ENCODE peak calls at places on chromosome 12, in six cellular contexts. T is HCT116, L is GM23248, X is OCI-LY7, O is SK-N-SH, U is PC-3. E is an unnamed sample.

GRCh38 chr12:93657076-93657475 is 20.1 kb upstream of the CRADD start:
- DNase-seq in T (no peak), L (no peak), X (no peak), O (no peak), U (no peak), E (no peak)

GRCh38 chr12:4118017-4118510 is 155.5 kb upstream of the CCND2 start:
- DNase-seq in T (no peak), L (peak; percentile 37), X (peak; percentile 74), O (no peak), U (no peak), E (no peak)

GRCh38 chr12:54147186-54147585 is 41.6 kb downstream of the SMUG1 start:
- DNase-seq in T (no peak), L (peak; percentile 72), X (no peak), O (no peak), U (no peak), E (no peak)

GRCh38 chr12:93784339-93785086 is 107.3 kb downstream of the CRADD start:
- DNase-seq in T (peak; percentile 41), L (peak; percentile 61), X (no peak), O (peak; percentile 44), U (peak; percentile 79), E (no peak)

GRCh38 chr12:193282-193681 is 20.7 kb downstream of the SLC6A12 start:
- DNase-seq in T (no peak), L (no peak), X (no peak), O (no peak), U (no peak), E (no peak)

GRCh38 chr12:31118347-31118830 is 44.7 kb downstream of the DDX11 start:
- DNase-seq in T (no peak), L (no peak), X (peak; percentile 57), O (peak; percentile 72), U (no peak), E (peak; percentile 66)

GRCh38 chr12:69405466-69405865 is 45.9 kb downstream of the YEATS4 start:
- DNase-seq in T (peak; percentile 84), L (peak; percentile 97), X (no peak), O (no peak), U (peak; percentile 94), E (no peak)

GRCh38 chr12:5655120-5655519 is 223.2 kb downstream of the NTF3 start:
- DNase-seq in T (no peak), L (no peak), X (no peak), O (no peak), U (no peak), E (no peak)

GRCh38 chr12:98485792-98486347 is 29.5 kb upstream of the TMPO start:
- DNase-seq in T (no peak), L (no peak), X (no peak), O (peak; percentile 21), U (no peak), E (no peak)

GRCh38 chr12:79537675-79538074 is 153.1 kb downstream of the PAWR start:
- DNase-seq in T (no peak), L (no peak), X (no peak), O (no peak), U (no peak), E (no peak)

GRCh38 chr12:1338483-1339177 is 255.8 kb downstream of the FBXL14 start:
- DNase-seq in T (no peak), L (no peak), X (no peak), O (no peak), U (no peak), E (no peak)

GRCh38 chr12:80166751-80167150 is 67.4 kb downstream of the OTOGL start:
- DNase-seq in T (no peak), L (no peak), X (no peak), O (no peak), U (no peak), E (no peak)

GRCh38 chr12:32235251-32235650 is 128.6 kb downstream of the BICD1 start:
- DNase-seq in T (no peak), L (no peak), X (peak; percentile 52), O (no peak), U (no peak), E (no peak)

GRCh38 chr12:108346022-108346633 is 7.0 kb upstream of the CMKLR1 start:
- DNase-seq in T (no peak), L (no peak), X (no peak), O (no peak), U (no peak), E (peak; percentile 28)

GRCh38 chr12:69578283-69578682 is 7.0 kb upstream of the CCT2 start:
- DNase-seq in T (no peak), L (no peak), X (no peak), O (no peak), U (no peak), E (no peak)

GRCh38 chr12:3809357-3810015 is 56.6 kb upstream of the CRACR2A start:
- DNase-seq in T (no peak), L (no peak), X (no peak), O (no peak), U (peak; percentile 13), E (no peak)

GRCh38 chr12:23810327-23810902 is 139.1 kb downstream of the SOX5 start:
- DNase-seq in T (no peak), L (no peak), X (no peak), O (peak; percentile 9), U (no peak), E (no peak)

GRCh38 chr12:9214536-9214935 is 6.3 kb upstream of the PZP start:
- DNase-seq in T (no peak), L (no peak), X (no peak), O (no peak), U (peak; percentile 7), E (no peak)

GRCh38 chr12:56146492-56147460 is 5.6 kb upstream of the MYL6B start:
- DNase-seq in T (no peak), L (no peak), X (no peak), O (no peak), U (peak; percentile 50), E (no peak)

GRCh38 chr12:89568484-89568883 is 42.6 kb upstream of the POC1B start:
- DNase-seq in T (no peak), L (peak; percentile 48), X (no peak), O (no peak), U (no peak), E (no peak)

GRCh38 chr12:6608592-6609311 is 1.6 kb upstream of the CHD4 start:
- DNase-seq in T (no peak), L (peak; percentile 41), X (peak; percentile 51), O (no peak), U (no peak), E (peak; percentile 47)

GRCh38 chr12:108112815-108113556 is 16.1 kb upstream of the WSCD2 start:
- DNase-seq in T (no peak), L (no peak), X (no peak), O (peak; percentile 22), U (no peak), E (peak; percentile 81)

GRCh38 chr12:6941267-6941666 is 2.3 kb upstream of the RNU7-1 start:
- DNase-seq in T (no peak), L (no peak), X (no peak), O (no peak), U (no peak), E (no peak)

DNA sequence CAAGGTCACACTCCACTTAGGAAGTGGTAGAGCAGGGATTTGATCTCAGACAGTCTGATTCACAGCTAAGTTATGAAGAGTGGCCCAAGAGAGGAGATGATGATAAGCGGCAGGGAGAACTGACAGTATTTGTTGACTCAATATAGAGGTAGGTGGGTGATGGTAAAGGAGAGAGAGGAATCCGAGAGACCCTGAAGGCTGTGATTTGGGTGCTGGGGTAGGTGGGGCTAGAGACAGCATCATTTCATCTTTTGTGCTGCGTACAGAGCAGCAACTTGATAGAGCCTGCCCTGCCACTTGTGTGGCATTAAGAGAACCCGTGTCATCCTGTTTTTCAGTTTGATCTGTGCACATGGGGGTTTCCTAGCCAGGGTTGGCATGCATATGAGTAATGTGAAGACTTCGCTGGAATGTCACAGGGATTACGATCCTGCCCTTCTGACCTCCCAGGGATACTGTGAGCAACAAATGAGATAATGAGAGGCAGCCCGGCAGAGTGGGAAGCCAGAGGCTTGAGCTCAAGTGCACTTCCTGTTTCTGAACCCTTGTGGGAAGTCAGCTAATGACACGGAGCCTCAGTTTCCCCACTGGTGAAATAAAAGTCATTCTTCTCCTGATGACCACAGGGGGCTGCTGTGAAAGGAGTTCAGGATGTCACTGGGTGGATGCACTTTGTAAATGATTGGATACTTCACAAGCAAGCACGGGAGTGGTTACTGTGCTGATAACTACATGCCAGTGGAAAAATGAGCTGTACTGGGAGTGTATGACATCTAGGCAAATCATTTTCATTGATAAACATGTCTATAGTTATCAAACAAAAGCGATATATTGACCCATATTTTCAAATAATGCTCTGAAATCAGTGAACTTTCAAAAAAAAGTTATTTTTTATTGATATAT is 59.5 kb upstream of the IGF1 start:
- DNase-seq in T (no peak), L (peak; percentile 85), X (no peak), O (no peak), U (no peak), E (peak; percentile 9)
- TF ChIP-seq EZH2phosphoT487 in T (no peak), L (no peak), X (no peak), O (no peak), U (no peak), E (no peak)

DNA sequence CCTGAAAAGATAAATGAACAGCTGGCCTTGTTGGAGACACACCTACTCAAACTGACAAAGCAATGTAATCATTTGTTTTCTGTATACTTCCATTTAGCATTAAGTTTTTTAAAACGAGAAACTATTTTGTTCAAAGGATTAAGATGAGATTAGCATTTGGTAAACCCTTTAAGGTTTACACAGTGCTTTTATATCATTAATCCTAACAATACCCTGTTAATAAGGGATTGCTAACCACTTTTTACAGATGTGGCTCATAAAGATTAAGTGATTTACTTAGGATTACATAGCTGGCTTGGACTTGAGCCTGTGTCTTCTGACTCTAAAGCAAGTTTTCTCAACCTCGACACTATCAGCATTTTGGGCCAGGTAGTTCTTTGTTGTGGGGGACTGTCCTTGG is 134.4 kb downstream of the CFAP54 start:
- DNase-seq in T (no peak), L (no peak), X (no peak), O (no peak), U (no peak), E (no peak)
- H3K4me2 ChIP-seq in T (no peak overlapping the region), L (no peak overlapping the region), X (no peak overlapping the region), O (no peak overlapping the region), U (no peak overlapping the region), E (no peak overlapping the region)

GRCh38 chr12:52022841-52023181 is 16.1 kb downstream of the TAMALIN start:
- DNase-seq in T (no peak), L (no peak), X (no peak), O (peak; percentile 74), U (peak; percentile 42), E (peak; percentile 67)
- H3K9me2 ChIP-seq in T (no peaks in the 10 kb centered on the region), L (no peaks in the 10 kb centered on the region), X (no peaks in the 10 kb centered on the region), O (no peaks in the 10 kb centered on the region), U (no peaks in the 10 kb centered on the region), E (no peaks in the 10 kb centered on the region)

GRCh38 chr12:50017047-50017446 is 8.2 kb downstream of the RACGAP1 start:
- DNase-seq in T (no peak), L (peak; percentile 96), X (no peak), O (no peak), U (no peak), E (no peak)
- TF ChIP-seq EZH2phosphoT487 in T (no peak), L (no peak), X (no peak), O (no peak), U (no peak), E (no peak)

DNA sequence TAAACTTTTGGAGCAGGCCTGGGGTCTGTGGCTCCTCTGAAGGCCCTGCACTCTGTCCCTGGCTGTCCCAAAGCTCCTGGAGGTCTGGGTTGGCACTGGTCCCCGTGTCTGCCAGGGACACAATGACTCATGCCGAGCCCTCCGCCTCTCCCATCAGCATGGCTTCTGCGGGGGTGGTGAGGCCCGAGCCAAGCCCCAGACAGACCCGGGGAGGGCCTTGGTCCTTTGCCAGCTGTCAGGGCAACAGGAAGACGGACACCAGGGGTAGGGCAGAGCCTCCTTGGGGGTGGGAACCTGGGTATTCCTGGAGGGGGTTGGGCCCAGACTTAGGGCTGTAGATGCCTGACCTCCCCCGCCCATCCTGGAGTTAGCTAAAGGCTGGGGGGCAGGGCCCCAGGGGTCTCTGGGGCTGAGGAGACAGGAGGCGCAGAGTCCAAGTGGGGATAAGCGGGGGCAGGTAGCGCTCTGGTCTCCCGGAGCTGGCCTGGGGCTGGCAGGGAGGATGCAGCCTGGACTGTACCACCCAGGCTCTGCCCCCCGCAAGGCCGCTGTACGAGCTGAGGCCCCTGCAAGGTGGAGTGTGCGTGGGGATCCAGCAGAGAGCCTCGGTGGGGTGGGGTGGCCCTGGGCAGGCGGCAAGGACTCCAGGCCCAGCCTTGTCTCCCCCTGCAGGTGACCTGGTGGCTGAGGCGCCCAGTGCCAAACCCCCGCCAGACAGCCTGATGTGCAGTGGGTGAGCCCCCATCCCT is 16.4 kb upstream of the PUS1 start:
- DNase-seq in T (peak; percentile 57), L (peak; percentile 93), X (no peak), O (peak; percentile 98), U (peak; percentile 86), E (no peak)
- H3K4me2 ChIP-seq in T (peak overlapping the region; percentile 60), L (peak overlapping the region; percentile 3), X (no peak overlapping the region), O (peak overlapping the region; percentile 76), U (no peak overlapping the region), E (no peak overlapping the region)

E was measured in GM23338.